ENCODE peak calls at places on chromosome 1, in nine cellular contexts. Z is body of pancreas, G is tibial nerve, S is esophagus squamous epithelium, X is suprapubic skin, W is ovary, H is heart left ventricle, Q is A549, P is testis. V is an unnamed sample.

GRCh38 chr1:220281159-220281574 is 8.9 kb upstream of the RAB3GAP2 start:
- DNase-seq in P (no peak), Q (peak; percentile 26), G (no peak), X (no peak), Z (no peak), W (no peak), H (no peak), S (no peak), V (no peak)

GRCh38 chr1:37240897-37241296 is 206.6 kb upstream of the GRIK3 start:
- DNase-seq in H (no peak), W (no peak), G (no peak), S (no peak), X (no peak), P (no peak), Z (no peak), Q (no peak), V (no peak)

GRCh38 chr1:55010887-55011217 is 12.1 kb downstream of the BSND start:
- DNase-seq in P (no peak), W (no peak), H (no peak), Q (no peak), S (no peak), X (no peak), G (no peak), Z (no peak), V (no peak)

GRCh38 chr1:174912243-174912642 is 87.5 kb upstream of the CACYBP start:
- DNase-seq in S (no peak), G (no peak), H (no peak), Z (no peak), Q (no peak), P (no peak), X (no peak), W (no peak), V (no peak)

GRCh38 chr1:53543771-53544695 is 84.8 kb downstream of the DMRTB1 start:
- DNase-seq in Z (no peak), X (peak; percentile 61), W (no peak), G (no peak), P (no peak), Q (no peak), H (no peak), S (no peak), V (no peak)

GRCh38 chr1:67732750-67733151 is 47.8 kb downstream of the GADD45A start:
- DNase-seq in H (peak; percentile 68), S (no peak), Q (no peak), Z (no peak), X (no peak), W (no peak), G (no peak), P (no peak), V (peak; percentile 42)

GRCh38 chr1:207883660-207884245 is 27.2 kb downstream of the CD34 start:
- DNase-seq in H (no peak), Q (no peak), Z (no peak), P (no peak), S (no peak), X (no peak), G (no peak), W (no peak), V (no peak)

GRCh38 chr1:85850238-85850637 is 142.0 kb upstream of the ZNHIT6 start:
- DNase-seq in X (no peak), W (no peak), Q (peak; percentile 90), S (no peak), P (no peak), Z (no peak), G (no peak), H (no peak), V (no peak)

GRCh38 chr1:98988906-98989603 is 15.6 kb downstream of the PLPPR5 start:
- DNase-seq in H (no peak), S (no peak), Z (no peak), W (no peak), P (no peak), G (no peak), X (no peak), Q (no peak), V (no peak)

GRCh38 chr1:105608713-105609112 is 1447.8 kb upstream of the PRMT6 start:
- DNase-seq in P (no peak), X (no peak), W (no peak), H (no peak), G (no peak), Q (peak; percentile 0), Z (no peak), S (no peak), V (no peak)

GRCh38 chr1:38563985-38564735 is 295.4 kb downstream of the RRAGC start:
- DNase-seq in W (no peak), S (no peak), Q (no peak), X (no peak), Z (no peak), H (no peak), P (no peak), G (no peak), V (no peak)

GRCh38 chr1:17258116-17258757 is 9.3 kb downstream of the PADI3 start:
- DNase-seq in G (no peak), W (no peak), Q (no peak), S (no peak), H (no peak), P (no peak), X (no peak), Z (no peak), V (no peak)

GRCh38 chr1:182126272-182126800 is 64.8 kb upstream of the ZNF648 start:
- DNase-seq in H (no peak), Q (no peak), S (no peak), Z (no peak), P (no peak), X (no peak), G (no peak), W (no peak), V (no peak)
- TF ChIP-seq POLR2A in H (no peak), Q (no peak), S (no peak), Z (no peak), P (no peak), X (no peak), G (no peak), W (no peak), V (no peak)

DNA sequence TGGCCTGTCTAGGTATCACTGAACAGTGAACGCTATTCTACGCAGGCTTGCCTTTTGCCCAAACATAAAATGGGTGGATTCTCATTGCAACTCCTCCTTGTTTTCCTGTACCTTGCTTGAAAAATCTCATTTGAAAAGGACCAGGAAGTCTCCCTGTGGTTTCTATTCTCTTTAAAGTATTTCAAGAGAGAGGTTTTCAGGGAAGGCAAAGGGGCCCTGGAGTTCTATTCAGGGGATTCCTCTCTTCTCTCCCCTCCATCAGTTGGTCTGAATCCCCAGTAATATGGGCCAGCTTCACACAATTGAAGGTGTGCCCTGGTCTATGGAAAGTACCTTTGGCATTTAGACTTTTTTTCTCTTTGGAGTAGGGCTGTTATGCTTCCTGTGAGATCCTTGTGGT is 311.3 kb downstream of the RGS7 start:
- DNase-seq in S (no peak), H (no peak), X (no peak), Q (no peak), Z (no peak), W (no peak), G (no peak), P (no peak), V (no peak)
- H3K9me3 ChIP-seq in S (no peaks in the 10 kb centered on the region), H (no peaks in the 10 kb centered on the region), X (no peaks in the 10 kb centered on the region), Q (no peaks in the 10 kb centered on the region), Z (no peaks in the 10 kb centered on the region), W (no peaks in the 10 kb centered on the region), G (no peaks in the 10 kb centered on the region), P (no peaks in the 10 kb centered on the region), V (no peaks in the 10 kb centered on the region)

GRCh38 chr1:225654277-225654597 is 1.3 kb upstream of the ENAH start:
- DNase-seq in H (no peak), G (no peak), P (no peak), Q (peak; percentile 27), X (no peak), Z (no peak), S (no peak), W (no peak), V (no peak)

GRCh38 chr1:225654688-225655508 is 2.0 kb upstream of the ENAH start:
- DNase-seq in P (no peak), X (no peak), W (no peak), S (no peak), G (no peak), Z (no peak), Q (no peak), H (no peak), V (no peak)

GRCh38 chr1:225652726-225653462 is at the start of gene ENAH:
- DNase-seq in H (peak; percentile 88), G (peak; percentile 66), P (peak; percentile 83), X (peak; percentile 83), W (peak; percentile 87), S (no peak), Q (peak; percentile 88), Z (peak; percentile 89), V (peak; percentile 84)

GRCh38 chr1:225651872-225652725 is 824 bp downstream of the ENAH start:
- DNase-seq in W (no peak), Z (peak; percentile 51), H (peak; percentile 23), S (no peak), G (peak; percentile 27), Q (peak; percentile 59), P (peak; percentile 83), X (no peak), V (peak; percentile 53)

DNA sequence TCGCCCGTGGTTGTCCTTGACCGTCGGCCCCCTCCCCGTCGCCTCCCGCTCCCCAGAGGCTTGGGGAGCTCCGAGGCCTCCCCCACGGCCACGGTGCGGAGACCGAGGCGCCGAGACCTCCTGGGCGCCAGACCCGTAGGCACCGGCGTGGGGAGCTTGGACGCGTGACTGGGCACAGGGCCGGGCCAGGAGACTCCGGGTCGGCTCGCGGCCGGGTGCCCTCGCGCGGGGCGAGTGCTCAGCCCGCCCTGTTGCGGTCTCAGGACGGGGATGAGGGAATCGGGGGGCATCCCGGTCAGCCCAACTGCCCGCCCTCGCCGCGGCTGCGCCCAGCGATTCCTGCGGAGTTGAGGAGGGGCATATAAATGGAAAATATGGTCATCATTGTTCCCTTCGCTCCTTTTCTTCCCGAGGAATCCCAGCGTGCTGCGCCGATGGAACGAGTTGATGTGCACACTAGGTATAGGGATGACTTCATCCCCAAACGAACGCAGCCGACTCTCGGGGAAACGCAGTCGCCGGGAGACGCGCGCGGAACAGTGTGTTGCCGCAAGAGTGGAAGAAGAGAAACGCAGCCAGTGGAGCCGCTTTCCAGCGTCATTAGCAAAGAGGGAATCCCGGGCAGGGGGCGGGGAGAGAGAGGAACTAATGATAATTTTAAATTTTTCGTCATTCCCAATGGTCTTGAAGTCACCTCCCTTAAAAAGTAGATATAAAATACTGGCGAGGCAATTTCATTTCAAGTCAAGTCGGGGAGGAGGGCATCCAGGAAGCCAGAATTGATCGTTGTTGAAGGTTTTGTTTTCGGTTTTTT is 747 bp upstream of the ENAH start:
- DNase-seq in W (peak; percentile 75), X (peak; percentile 91), P (peak; percentile 81), Z (peak; percentile 76), G (peak; percentile 54), H (peak; percentile 74), S (no peak), Q (peak; percentile 75), V (peak; percentile 81)
- TF ChIP-seq POLR2A in W (peak; percentile 68), X (peak; percentile 66), P (no peak), Z (peak; percentile 90), G (peak; percentile 29), H (peak; percentile 15), S (no peak), Q (peak; percentile 38), V (no peak)

DNA sequence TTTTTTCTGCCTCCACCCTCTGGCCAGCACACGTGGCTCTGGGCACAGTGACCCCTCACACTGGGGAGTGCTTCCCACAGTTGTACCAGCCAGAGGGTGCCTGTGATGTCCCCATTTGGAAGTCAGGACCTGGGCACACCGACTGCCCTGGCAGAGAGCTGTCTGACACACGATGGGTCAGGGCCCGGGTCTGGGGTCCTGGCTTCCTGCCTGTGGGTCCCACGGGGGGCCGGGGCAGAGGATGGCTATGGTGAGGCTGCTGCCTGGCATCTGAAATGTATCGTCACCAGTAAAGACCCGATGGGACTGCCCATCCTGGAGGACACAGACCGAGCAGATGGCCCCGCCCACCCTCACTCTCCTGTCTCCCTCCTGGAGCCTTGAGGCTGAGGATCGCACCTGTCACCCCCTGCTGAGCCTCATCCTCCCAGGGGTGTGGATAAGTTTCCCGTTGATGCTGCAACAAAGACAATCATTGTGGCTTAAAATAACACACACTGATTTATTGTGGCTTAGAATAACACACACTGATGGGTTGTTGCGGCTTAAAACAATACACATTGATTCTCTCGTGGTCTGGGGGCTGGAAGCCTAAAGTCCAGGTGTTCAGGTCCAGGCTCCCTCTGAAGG is 88.8 kb upstream of the TTC34 start:
- DNase-seq in P (no peak), G (no peak), Z (no peak), H (no peak), S (no peak), X (no peak), W (no peak), Q (no peak), V (no peak)
- H3K9me3 ChIP-seq in P (no peaks in the 10 kb centered on the region), G (no peaks in the 10 kb centered on the region), Z (no peaks in the 10 kb centered on the region), H (no peaks in the 10 kb centered on the region), S (no peaks in the 10 kb centered on the region), X (no peaks in the 10 kb centered on the region), W (no peaks in the 10 kb centered on the region), Q (no peaks in the 10 kb centered on the region), V (no peaks in the 10 kb centered on the region)